ENCODE peak calls at places on chromosome 16, in five cellular contexts. H, A, O, Z and C are unnamed samples.

GRCh38 chr16:48536600-48537200 is 73.3 kb downstream of the N4BP1 start:
- DNase-seq in H (no peak), O (no peak), Z (no peak), A (no peak), C (no peak)

GRCh38 chr16:84559311-84559932 is 55.0 kb upstream of the MEAK7 start:
- DNase-seq in Z (no peak), A (no peak), H (no peak), O (no peak), C (no peak)

GRCh38 chr16:20763461-20764232 is at the start of gene ACSM3:
- DNase-seq in Z (peak; percentile 40), H (peak; percentile 78), O (no peak), A (peak; percentile 53), C (peak; percentile 42)

GRCh38 chr16:49519008-49519656 is 145.5 kb downstream of the C16orf78 start:
- DNase-seq in O (no peak), A (no peak), H (no peak), Z (no peak), C (no peak)

GRCh38 chr16:78198299-78198698 is 98.8 kb downstream of the WWOX start:
- DNase-seq in H (no peak), A (no peak), Z (no peak), O (no peak), C (no peak)

GRCh38 chr16:77920984-77921383 is 101.4 kb upstream of the CLEC3A start:
- DNase-seq in Z (no peak), A (no peak), H (no peak), O (no peak), C (no peak)

GRCh38 chr16:28901862-28902261 is 23.2 kb downstream of the RABEP2 start:
- DNase-seq in H (no peak), A (no peak), Z (no peak), O (no peak), C (no peak)

GRCh38 chr16:827513-827912 is 27.0 kb upstream of the GNG13 start:
- DNase-seq in A (no peak), H (no peak), O (no peak), Z (no peak), C (no peak)

GRCh38 chr16:73171380-73171779 is 123.5 kb upstream of the ZFHX3 start:
- DNase-seq in Z (no peak), A (no peak), O (no peak), H (no peak), C (no peak)

GRCh38 chr16:60414617-60415016 is 1621.6 kb downstream of the CDH8 start:
- DNase-seq in O (no peak), H (no peak), A (no peak), Z (no peak), C (no peak)

GRCh38 chr16:819336-819735 is 18.8 kb upstream of the GNG13 start:
- DNase-seq in H (no peak), Z (no peak), A (no peak), O (no peak), C (peak; percentile 16)

GRCh38 chr16:35795361-35796029 is 2336.1 kb downstream of the TP53TG3F start:
- DNase-seq in O (no peak), A (no peak), Z (no peak), H (no peak), C (no peak)

GRCh38 chr16:2121853-2122252 is 13.8 kb downstream of the PKD1 start:
- DNase-seq in H (no peak), A (no peak), Z (no peak), O (no peak), C (no peak)

GRCh38 chr16:2385441-2385840 is 43.8 kb upstream of the CCNF start:
- DNase-seq in O (no peak), Z (no peak), A (no peak), H (no peak), C (no peak)

GRCh38 chr16:57480754-57481230 is 5.5 kb downstream of the DOK4 start:
- DNase-seq in H (no peak), O (no peak), A (no peak), Z (no peak), C (no peak)

GRCh38 chr16:11742041-11742535 is 569 bp downstream of the TXNDC11 start:
- DNase-seq in Z (peak; percentile 34), H (no peak), O (no peak), A (no peak), C (no peak)

GRCh38 chr16:12245923-12246290 is 269.4 kb downstream of the SNX29 start:
- DNase-seq in A (no peak), H (no peak), O (no peak), Z (no peak), C (no peak)

GRCh38 chr16:53478965-53479364 is 24.0 kb downstream of the AKTIP start:
- DNase-seq in Z (no peak), O (no peak), A (no peak), H (no peak), C (no peak)

GRCh38 chr16:77825196-77825595 is 36.8 kb downstream of the VAT1L start:
- DNase-seq in H (no peak), O (no peak), A (no peak), Z (no peak), C (no peak)

GRCh38 chr16:66406534-66407368 is 20.3 kb upstream of the BEAN1 start:
- DNase-seq in O (peak; percentile 21), Z (peak; percentile 89), H (peak; percentile 79), A (peak; percentile 63), C (peak; percentile 65)

GRCh38 chr16:82638095-82638798 is 11.5 kb downstream of the CDH13 start:
- DNase-seq in A (peak; percentile 88), H (peak; percentile 95), O (no peak), Z (no peak), C (no peak)

GRCh38 chr16:89863741-89864391 is 9.5 kb upstream of the TCF25 start:
- DNase-seq in A (peak; percentile 49), Z (no peak), H (peak; percentile 13), O (no peak), C (peak; percentile 21)

GRCh38 chr16:9929313-9929712 is 252.9 kb downstream of the GRIN2A start:
- DNase-seq in H (no peak), A (no peak), Z (no peak), O (no peak), C (no peak)